ENCODE peak calls at places on chromosomes 13 and 19, in eight cellular contexts. One of them, this sample, is unnamed.

GRCh38 chr13:112252744-112253590 is 123.2 kb upstream of the SPACA7 start:
- DNase-seq in breast epithelium: no peak
- DNase-seq in thoracic aorta: no peak
- DNase-seq in adrenal gland: no peak
- DNase-seq in HepG2: no peak
- DNase-seq in naive thymus-derived CD4-positive, alpha-beta T cell: no peak
- DNase-seq in mesenchymal stem cell: no peak
- DNase-seq in neuronal stem cell: no peak
- DNase-seq in this sample: no peak

GRCh38 chr19:3708207-3708931 is at the start of gene TJP3:
- DNase-seq in breast epithelium: peak
- DNase-seq in thoracic aorta: no peak
- DNase-seq in adrenal gland: peak
- DNase-seq in HepG2: peak
- DNase-seq in naive thymus-derived CD4-positive, alpha-beta T cell: no peak
- DNase-seq in mesenchymal stem cell: no peak
- DNase-seq in neuronal stem cell: no peak
- DNase-seq in this sample: peak

GRCh38 chr13:90999401-90999800 is 348.1 kb upstream of the MIR17HG start:
- DNase-seq in breast epithelium: no peak
- DNase-seq in thoracic aorta: no peak
- DNase-seq in adrenal gland: no peak
- DNase-seq in HepG2: no peak
- DNase-seq in naive thymus-derived CD4-positive, alpha-beta T cell: no peak
- DNase-seq in mesenchymal stem cell: no peak
- DNase-seq in neuronal stem cell: no peak
- DNase-seq in this sample: no peak

GRCh38 chr13:76868451-76868850 is 17.8 kb downstream of the KCTD12 start:
- DNase-seq in breast epithelium: no peak
- DNase-seq in thoracic aorta: no peak
- DNase-seq in adrenal gland: no peak
- DNase-seq in HepG2: no peak
- DNase-seq in naive thymus-derived CD4-positive, alpha-beta T cell: no peak
- DNase-seq in mesenchymal stem cell: no peak
- DNase-seq in neuronal stem cell: no peak
- DNase-seq in this sample: no peak

GRCh38 chr13:92657565-92657964 is 569.0 kb upstream of the GPC6 start:
- DNase-seq in breast epithelium: no peak
- DNase-seq in thoracic aorta: no peak
- DNase-seq in adrenal gland: no peak
- DNase-seq in HepG2: no peak
- DNase-seq in naive thymus-derived CD4-positive, alpha-beta T cell: no peak
- DNase-seq in mesenchymal stem cell: peak
- DNase-seq in neuronal stem cell: no peak
- DNase-seq in this sample: no peak

GRCh38 chr19:45790942-45791341 is 1.7 kb downstream of the DMWD start:
- DNase-seq in breast epithelium: no peak
- DNase-seq in thoracic aorta: no peak
- DNase-seq in adrenal gland: no peak
- DNase-seq in HepG2: no peak
- DNase-seq in naive thymus-derived CD4-positive, alpha-beta T cell: peak
- DNase-seq in mesenchymal stem cell: no peak
- DNase-seq in neuronal stem cell: no peak
- DNase-seq in this sample: no peak

GRCh38 chr19:14030997-14031718 is 404 bp upstream of the IL27RA start:
- DNase-seq in breast epithelium: no peak
- DNase-seq in thoracic aorta: no peak
- DNase-seq in adrenal gland: no peak
- DNase-seq in HepG2: no peak
- DNase-seq in naive thymus-derived CD4-positive, alpha-beta T cell: peak
- DNase-seq in mesenchymal stem cell: no peak
- DNase-seq in neuronal stem cell: no peak
- DNase-seq in this sample: no peak

GRCh38 chr13:29805994-29806748 is 44.2 kb downstream of the UBL3 start:
- DNase-seq in breast epithelium: no peak
- DNase-seq in thoracic aorta: no peak
- DNase-seq in adrenal gland: no peak
- DNase-seq in HepG2: no peak
- DNase-seq in naive thymus-derived CD4-positive, alpha-beta T cell: no peak
- DNase-seq in mesenchymal stem cell: no peak
- DNase-seq in neuronal stem cell: no peak
- DNase-seq in this sample: no peak

GRCh38 chr13:59861676-59862075 is 302.1 kb downstream of the DIAPH3 start:
- DNase-seq in breast epithelium: no peak
- DNase-seq in thoracic aorta: no peak
- DNase-seq in adrenal gland: no peak
- DNase-seq in HepG2: no peak
- DNase-seq in naive thymus-derived CD4-positive, alpha-beta T cell: no peak
- DNase-seq in mesenchymal stem cell: no peak
- DNase-seq in neuronal stem cell: no peak
- DNase-seq in this sample: no peak

GRCh38 chr19:5360003-5360820 is 19.6 kb upstream of the PTPRS start:
- DNase-seq in breast epithelium: no peak
- DNase-seq in thoracic aorta: no peak
- DNase-seq in adrenal gland: peak
- DNase-seq in HepG2: no peak
- DNase-seq in naive thymus-derived CD4-positive, alpha-beta T cell: no peak
- DNase-seq in mesenchymal stem cell: no peak
- DNase-seq in neuronal stem cell: no peak
- DNase-seq in this sample: peak

GRCh38 chr19:11345122-11345752 is 831 bp downstream of the TMEM205 start:
- DNase-seq in breast epithelium: no peak
- DNase-seq in thoracic aorta: no peak
- DNase-seq in adrenal gland: peak
- DNase-seq in HepG2: no peak
- DNase-seq in naive thymus-derived CD4-positive, alpha-beta T cell: no peak
- DNase-seq in mesenchymal stem cell: no peak
- DNase-seq in neuronal stem cell: no peak
- DNase-seq in this sample: peak

GRCh38 chr13:114012141-114012540 is 38.3 kb upstream of the C13orf46 start:
- DNase-seq in breast epithelium: no peak
- DNase-seq in thoracic aorta: no peak
- DNase-seq in adrenal gland: no peak
- DNase-seq in HepG2: no peak
- DNase-seq in naive thymus-derived CD4-positive, alpha-beta T cell: no peak
- DNase-seq in mesenchymal stem cell: no peak
- DNase-seq in neuronal stem cell: no peak
- DNase-seq in this sample: no peak

GRCh38 chr19:2618611-2619010 is 83.9 kb downstream of the GNG7 start:
- DNase-seq in breast epithelium: peak
- DNase-seq in thoracic aorta: no peak
- DNase-seq in adrenal gland: peak
- DNase-seq in HepG2: no peak
- DNase-seq in naive thymus-derived CD4-positive, alpha-beta T cell: peak
- DNase-seq in mesenchymal stem cell: no peak
- DNase-seq in neuronal stem cell: no peak
- DNase-seq in this sample: peak

GRCh38 chr13:31794452-31794851 is 55.1 kb downstream of the RXFP2 start:
- DNase-seq in breast epithelium: no peak
- DNase-seq in thoracic aorta: no peak
- DNase-seq in adrenal gland: no peak
- DNase-seq in HepG2: no peak
- DNase-seq in naive thymus-derived CD4-positive, alpha-beta T cell: no peak
- DNase-seq in mesenchymal stem cell: no peak
- DNase-seq in neuronal stem cell: no peak
- DNase-seq in this sample: no peak
- H3K4me3 ChIP-seq in breast epithelium: no peak
- H3K4me3 ChIP-seq in thoracic aorta: no peak
- H3K4me3 ChIP-seq in adrenal gland: no peak
- H3K4me3 ChIP-seq in HepG2: no peak
- H3K4me3 ChIP-seq in naive thymus-derived CD4-positive, alpha-beta T cell: no peak
- H3K4me3 ChIP-seq in mesenchymal stem cell: no peak
- H3K4me3 ChIP-seq in neuronal stem cell: no peak
- H3K4me3 ChIP-seq in this sample: no peak

DNA sequence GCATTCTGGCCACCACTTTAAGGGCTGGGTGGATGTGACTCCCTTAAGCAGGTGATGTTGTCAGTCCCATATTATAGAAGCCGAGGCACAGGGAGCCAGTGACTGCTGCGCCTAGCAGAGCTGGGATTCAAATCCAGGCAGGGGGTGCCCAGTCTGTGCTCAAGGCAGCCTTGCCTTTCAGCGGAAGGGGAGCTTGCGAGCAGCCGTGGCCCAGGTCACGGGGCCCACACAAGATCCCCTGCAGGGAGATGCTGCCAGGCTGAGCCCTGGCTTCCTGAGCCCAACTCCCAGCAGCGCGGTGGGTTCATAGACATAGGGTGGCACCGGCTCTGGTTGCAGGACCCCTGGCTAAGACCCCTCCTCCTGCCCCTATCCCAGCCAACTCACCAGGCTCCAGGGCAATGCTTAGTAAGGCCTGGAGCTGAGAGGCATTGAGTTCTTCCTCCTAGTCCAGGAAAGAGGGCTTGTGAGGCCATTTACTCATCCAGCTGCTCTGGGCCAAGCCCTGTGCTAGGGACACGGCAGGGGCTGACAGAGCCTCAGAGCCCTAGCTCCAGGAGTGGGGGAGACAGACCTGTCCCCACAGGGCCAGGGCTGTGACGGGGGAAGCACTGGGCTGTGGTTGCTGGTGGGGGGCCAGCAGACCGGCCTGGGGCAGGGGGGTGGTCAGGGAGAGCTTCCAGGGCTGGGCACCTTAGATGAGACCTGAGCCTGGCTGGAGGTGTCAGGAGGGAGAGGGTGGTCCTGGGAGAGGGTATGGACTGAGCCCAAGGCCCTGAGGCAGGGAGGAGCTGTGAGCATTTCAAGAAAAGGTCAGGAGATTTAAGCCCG is 9.6 kb downstream of the CAPN12 start:
- DNase-seq in breast epithelium: peak
- DNase-seq in thoracic aorta: no peak
- DNase-seq in adrenal gland: no peak
- DNase-seq in HepG2: no peak
- DNase-seq in naive thymus-derived CD4-positive, alpha-beta T cell: peak
- DNase-seq in mesenchymal stem cell: peak
- DNase-seq in neuronal stem cell: no peak
- DNase-seq in this sample: no peak
- H3K4me3 ChIP-seq in breast epithelium: no peak
- H3K4me3 ChIP-seq in thoracic aorta: no peak
- H3K4me3 ChIP-seq in adrenal gland: no peak
- H3K4me3 ChIP-seq in HepG2: no peak
- H3K4me3 ChIP-seq in naive thymus-derived CD4-positive, alpha-beta T cell: peak
- H3K4me3 ChIP-seq in mesenchymal stem cell: peak
- H3K4me3 ChIP-seq in neuronal stem cell: no peak
- H3K4me3 ChIP-seq in this sample: no peak

GRCh38 chr13:40579535-40579934 is 86.9 kb downstream of the FOXO1 start:
- DNase-seq in breast epithelium: no peak
- DNase-seq in thoracic aorta: no peak
- DNase-seq in adrenal gland: no peak
- DNase-seq in HepG2: no peak
- DNase-seq in naive thymus-derived CD4-positive, alpha-beta T cell: no peak
- DNase-seq in mesenchymal stem cell: no peak
- DNase-seq in neuronal stem cell: no peak
- DNase-seq in this sample: no peak
- H3K4me3 ChIP-seq in breast epithelium: no peak
- H3K4me3 ChIP-seq in thoracic aorta: no peak
- H3K4me3 ChIP-seq in adrenal gland: no peak
- H3K4me3 ChIP-seq in HepG2: no peak
- H3K4me3 ChIP-seq in naive thymus-derived CD4-positive, alpha-beta T cell: no peak
- H3K4me3 ChIP-seq in mesenchymal stem cell: no peak
- H3K4me3 ChIP-seq in neuronal stem cell: no peak
- H3K4me3 ChIP-seq in this sample: no peak

GRCh38 chr19:35458821-35459391 is 10.8 kb downstream of the FFAR2 start:
- DNase-seq in breast epithelium: no peak
- DNase-seq in thoracic aorta: no peak
- DNase-seq in adrenal gland: no peak
- DNase-seq in HepG2: peak
- DNase-seq in naive thymus-derived CD4-positive, alpha-beta T cell: no peak
- DNase-seq in mesenchymal stem cell: peak
- DNase-seq in neuronal stem cell: no peak
- DNase-seq in this sample: no peak
- H3K4me3 ChIP-seq in breast epithelium: no peak
- H3K4me3 ChIP-seq in thoracic aorta: no peak
- H3K4me3 ChIP-seq in adrenal gland: no peak
- H3K4me3 ChIP-seq in HepG2: peak
- H3K4me3 ChIP-seq in naive thymus-derived CD4-positive, alpha-beta T cell: no peak
- H3K4me3 ChIP-seq in mesenchymal stem cell: no peak
- H3K4me3 ChIP-seq in neuronal stem cell: no peak
- H3K4me3 ChIP-seq in this sample: no peak

This sample was measured in MG63.